ENCODE peak calls at places on chromosomes 11 and 22, in nine cellular contexts. One of them, this sample, is unnamed.

GRCh38 chr11:74278721-74279148 is 32.7 kb downstream of the P4HA3 start:
- DNase-seq in PC-3: peak
- DNase-seq in neural progenitor cell: no peak
- DNase-seq in upper lobe of left lung: no peak
- DNase-seq in sigmoid colon: peak
- DNase-seq in fibroblast of lung: peak
- DNase-seq in heart right ventricle: peak
- DNase-seq in ovary: peak
- DNase-seq in AG04450: peak
- DNase-seq in this sample: no peak

GRCh38 chr11:64390558-64390957 is 31.6 kb downstream of the RPS6KA4 start:
- DNase-seq in sigmoid colon: no peak
- DNase-seq in neural progenitor cell: no peak
- DNase-seq in fibroblast of lung: no peak
- DNase-seq in AG04450: no peak
- DNase-seq in PC-3: no peak
- DNase-seq in heart right ventricle: no peak
- DNase-seq in ovary: no peak
- DNase-seq in upper lobe of left lung: no peak
- DNase-seq in this sample: no peak

GRCh38 chr11:82718307-82718706 is 15.4 kb downstream of the FAM181B start:
- DNase-seq in upper lobe of left lung: no peak
- DNase-seq in heart right ventricle: no peak
- DNase-seq in neural progenitor cell: peak
- DNase-seq in fibroblast of lung: peak
- DNase-seq in sigmoid colon: no peak
- DNase-seq in PC-3: peak
- DNase-seq in ovary: no peak
- DNase-seq in AG04450: peak
- DNase-seq in this sample: peak

GRCh38 chr11:64801591-64802369 is 1.2 kb downstream of the MAP4K2 start:
- DNase-seq in AG04450: no peak
- DNase-seq in heart right ventricle: no peak
- DNase-seq in PC-3: no peak
- DNase-seq in fibroblast of lung: no peak
- DNase-seq in sigmoid colon: peak
- DNase-seq in neural progenitor cell: no peak
- DNase-seq in ovary: peak
- DNase-seq in upper lobe of left lung: no peak
- DNase-seq in this sample: no peak

GRCh38 chr11:117171007-117171647 is 7.4 kb upstream of the SIDT2 start:
- DNase-seq in upper lobe of left lung: no peak
- DNase-seq in neural progenitor cell: no peak
- DNase-seq in PC-3: no peak
- DNase-seq in ovary: no peak
- DNase-seq in heart right ventricle: no peak
- DNase-seq in AG04450: no peak
- DNase-seq in sigmoid colon: no peak
- DNase-seq in fibroblast of lung: no peak
- DNase-seq in this sample: no peak

GRCh38 chr22:41619979-41620645 is 731 bp downstream of the DESI1 start:
- DNase-seq in PC-3: peak
- DNase-seq in upper lobe of left lung: peak
- DNase-seq in fibroblast of lung: no peak
- DNase-seq in sigmoid colon: peak
- DNase-seq in neural progenitor cell: peak
- DNase-seq in heart right ventricle: peak
- DNase-seq in ovary: peak
- DNase-seq in AG04450: no peak
- DNase-seq in this sample: peak

GRCh38 chr11:113828186-113828585 is 47.2 kb downstream of the USP28 start:
- DNase-seq in fibroblast of lung: no peak
- DNase-seq in sigmoid colon: no peak
- DNase-seq in heart right ventricle: no peak
- DNase-seq in PC-3: no peak
- DNase-seq in upper lobe of left lung: no peak
- DNase-seq in AG04450: no peak
- DNase-seq in ovary: no peak
- DNase-seq in neural progenitor cell: no peak
- DNase-seq in this sample: no peak

GRCh38 chr11:28176231-28176853 is 68.2 kb downstream of the METTL15 start:
- DNase-seq in heart right ventricle: no peak
- DNase-seq in fibroblast of lung: peak
- DNase-seq in AG04450: no peak
- DNase-seq in sigmoid colon: no peak
- DNase-seq in PC-3: peak
- DNase-seq in upper lobe of left lung: no peak
- DNase-seq in neural progenitor cell: no peak
- DNase-seq in ovary: no peak
- DNase-seq in this sample: no peak

GRCh38 chr22:46289244-46289891 is 7.3 kb upstream of the GTSE1 start:
- DNase-seq in AG04450: no peak
- DNase-seq in PC-3: no peak
- DNase-seq in fibroblast of lung: no peak
- DNase-seq in sigmoid colon: no peak
- DNase-seq in neural progenitor cell: no peak
- DNase-seq in ovary: no peak
- DNase-seq in heart right ventricle: no peak
- DNase-seq in upper lobe of left lung: no peak
- DNase-seq in this sample: no peak

GRCh38 chr22:46288846-46289243 is 7.8 kb upstream of the GTSE1 start:
- DNase-seq in sigmoid colon: no peak
- DNase-seq in neural progenitor cell: no peak
- DNase-seq in ovary: no peak
- DNase-seq in upper lobe of left lung: no peak
- DNase-seq in heart right ventricle: no peak
- DNase-seq in fibroblast of lung: no peak
- DNase-seq in AG04450: no peak
- DNase-seq in PC-3: no peak
- DNase-seq in this sample: no peak

GRCh38 chr22:46287873-46288751 is 8.6 kb upstream of the GTSE1 start:
- DNase-seq in AG04450: no peak
- DNase-seq in sigmoid colon: no peak
- DNase-seq in PC-3: no peak
- DNase-seq in heart right ventricle: peak
- DNase-seq in upper lobe of left lung: peak
- DNase-seq in neural progenitor cell: no peak
- DNase-seq in fibroblast of lung: no peak
- DNase-seq in ovary: no peak
- DNase-seq in this sample: no peak

GRCh38 chr22:46286006-46286405 is 10.7 kb upstream of the GTSE1 start:
- DNase-seq in AG04450: no peak
- DNase-seq in sigmoid colon: no peak
- DNase-seq in heart right ventricle: no peak
- DNase-seq in fibroblast of lung: no peak
- DNase-seq in ovary: no peak
- DNase-seq in PC-3: no peak
- DNase-seq in upper lobe of left lung: no peak
- DNase-seq in neural progenitor cell: no peak
- DNase-seq in this sample: no peak

GRCh38 chr22:46286941-46287872 is 9.5 kb upstream of the GTSE1 start:
- DNase-seq in upper lobe of left lung: no peak
- DNase-seq in PC-3: no peak
- DNase-seq in sigmoid colon: no peak
- DNase-seq in AG04450: no peak
- DNase-seq in neural progenitor cell: no peak
- DNase-seq in ovary: no peak
- DNase-seq in heart right ventricle: no peak
- DNase-seq in fibroblast of lung: no peak
- DNase-seq in this sample: no peak
- H3K4me3 ChIP-seq in upper lobe of left lung: no peak
- H3K4me3 ChIP-seq in PC-3: no peak
- H3K4me3 ChIP-seq in sigmoid colon: no peak
- H3K4me3 ChIP-seq in AG04450: no peak
- H3K4me3 ChIP-seq in neural progenitor cell: no peak
- H3K4me3 ChIP-seq in ovary: no peak
- H3K4me3 ChIP-seq in heart right ventricle: no peak
- H3K4me3 ChIP-seq in fibroblast of lung: no peak
- H3K4me3 ChIP-seq in this sample: no peak

DNA sequence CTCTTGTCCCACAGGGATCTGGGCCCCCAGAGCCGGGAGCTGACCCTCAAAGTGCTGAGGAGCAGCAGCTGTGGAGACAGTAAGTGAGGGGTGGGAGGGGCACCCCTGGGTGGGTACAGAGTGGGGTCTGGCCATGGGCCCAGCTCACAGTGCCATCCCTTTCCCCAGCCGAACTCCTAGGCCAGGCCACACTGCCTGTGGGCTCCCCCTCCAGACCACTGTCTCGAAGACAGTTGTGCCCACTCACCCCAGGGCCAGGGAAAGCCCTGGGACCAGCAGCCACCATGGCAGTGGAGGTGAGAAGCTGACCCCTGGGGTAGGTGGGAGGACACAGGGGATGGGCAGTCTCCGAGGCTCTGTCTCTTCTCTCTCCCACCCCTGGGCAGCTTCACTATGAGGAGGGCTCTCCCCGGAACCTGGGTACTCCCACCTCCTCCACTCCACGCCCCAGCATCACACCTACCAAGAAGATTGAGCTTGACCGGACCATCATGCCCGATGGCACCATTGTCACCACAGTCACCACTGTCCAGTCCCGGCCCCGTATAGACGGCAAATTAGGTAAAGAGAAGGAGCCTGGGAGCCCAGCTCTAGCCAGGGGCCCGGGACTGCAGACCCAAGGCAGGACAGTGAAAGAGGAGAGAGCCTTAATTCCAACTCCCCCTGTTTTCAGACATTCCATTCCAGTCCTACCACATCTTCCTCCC is 5.3 kb downstream of the C2CD2L start:
- DNase-seq in neural progenitor cell: no peak
- DNase-seq in upper lobe of left lung: no peak
- DNase-seq in AG04450: no peak
- DNase-seq in ovary: no peak
- DNase-seq in PC-3: no peak
- DNase-seq in fibroblast of lung: no peak
- DNase-seq in sigmoid colon: no peak
- DNase-seq in heart right ventricle: no peak
- DNase-seq in this sample: no peak
- H3K27ac ChIP-seq in neural progenitor cell: no peak
- H3K27ac ChIP-seq in upper lobe of left lung: no peak
- H3K27ac ChIP-seq in AG04450: no peak
- H3K27ac ChIP-seq in ovary: no peak
- H3K27ac ChIP-seq in PC-3: no peak
- H3K27ac ChIP-seq in fibroblast of lung: no peak
- H3K27ac ChIP-seq in sigmoid colon: no peak
- H3K27ac ChIP-seq in heart right ventricle: no peak
- H3K27ac ChIP-seq in this sample: no peak

DNA sequence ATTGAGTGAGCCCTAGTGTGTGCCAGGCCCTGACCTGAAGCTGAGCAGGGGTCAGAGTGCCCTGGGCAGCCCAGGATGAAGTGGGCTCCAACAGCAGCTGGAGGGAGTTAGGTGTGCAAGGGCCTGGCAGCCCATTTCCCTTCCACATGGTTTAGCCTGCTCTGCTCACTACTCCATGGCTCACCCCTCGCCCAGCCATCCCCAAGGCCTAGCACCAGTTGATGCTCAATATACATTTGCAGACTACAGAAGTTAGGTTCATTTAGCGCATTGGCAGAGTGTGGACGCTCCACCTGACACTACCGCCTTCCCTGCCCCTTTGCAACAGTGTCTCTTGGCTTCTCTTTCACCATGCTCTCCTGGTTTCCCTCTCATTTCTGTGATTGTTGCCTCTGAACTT is 3.8 kb downstream of the ATG16L2 start:
- DNase-seq in fibroblast of lung: no peak
- DNase-seq in AG04450: no peak
- DNase-seq in neural progenitor cell: no peak
- DNase-seq in sigmoid colon: no peak
- DNase-seq in upper lobe of left lung: no peak
- DNase-seq in ovary: no peak
- DNase-seq in heart right ventricle: no peak
- DNase-seq in PC-3: no peak
- DNase-seq in this sample: no peak
- TF ChIP-seq CTCF in fibroblast of lung: no peak
- TF ChIP-seq CTCF in AG04450: no peak
- TF ChIP-seq CTCF in neural progenitor cell: no peak
- TF ChIP-seq CTCF in sigmoid colon: no peak
- TF ChIP-seq CTCF in upper lobe of left lung: no peak
- TF ChIP-seq CTCF in ovary: no peak
- TF ChIP-seq CTCF in heart right ventricle: no peak
- TF ChIP-seq CTCF in PC-3: no peak
- TF ChIP-seq CTCF in this sample: no peak

GRCh38 chr22:39315389-39315788 is 4.0 kb downstream of the RPL3 start:
- DNase-seq in heart right ventricle: no peak
- DNase-seq in sigmoid colon: no peak
- DNase-seq in neural progenitor cell: no peak
- DNase-seq in PC-3: no peak
- DNase-seq in ovary: no peak
- DNase-seq in upper lobe of left lung: no peak
- DNase-seq in fibroblast of lung: no peak
- DNase-seq in AG04450: no peak
- DNase-seq in this sample: no peak

GRCh38 chr22:39316440-39317083 is 2.9 kb downstream of the RPL3 start:
- DNase-seq in heart right ventricle: peak
- DNase-seq in AG04450: peak
- DNase-seq in neural progenitor cell: peak
- DNase-seq in PC-3: peak
- DNase-seq in sigmoid colon: peak
- DNase-seq in ovary: peak
- DNase-seq in upper lobe of left lung: peak
- DNase-seq in fibroblast of lung: peak
- DNase-seq in this sample: peak

GRCh38 chr22:39313258-39314001 is 6.0 kb downstream of the RPL3 start:
- DNase-seq in PC-3: no peak
- DNase-seq in ovary: no peak
- DNase-seq in AG04450: no peak
- DNase-seq in upper lobe of left lung: no peak
- DNase-seq in fibroblast of lung: no peak
- DNase-seq in sigmoid colon: no peak
- DNase-seq in heart right ventricle: no peak
- DNase-seq in neural progenitor cell: no peak
- DNase-seq in this sample: no peak

GRCh38 chr22:39312410-39312809 is 7.0 kb downstream of the RPL3 start:
- DNase-seq in PC-3: no peak
- DNase-seq in sigmoid colon: no peak
- DNase-seq in ovary: no peak
- DNase-seq in upper lobe of left lung: no peak
- DNase-seq in AG04450: no peak
- DNase-seq in heart right ventricle: no peak
- DNase-seq in neural progenitor cell: no peak
- DNase-seq in fibroblast of lung: no peak
- DNase-seq in this sample: no peak

DNA sequence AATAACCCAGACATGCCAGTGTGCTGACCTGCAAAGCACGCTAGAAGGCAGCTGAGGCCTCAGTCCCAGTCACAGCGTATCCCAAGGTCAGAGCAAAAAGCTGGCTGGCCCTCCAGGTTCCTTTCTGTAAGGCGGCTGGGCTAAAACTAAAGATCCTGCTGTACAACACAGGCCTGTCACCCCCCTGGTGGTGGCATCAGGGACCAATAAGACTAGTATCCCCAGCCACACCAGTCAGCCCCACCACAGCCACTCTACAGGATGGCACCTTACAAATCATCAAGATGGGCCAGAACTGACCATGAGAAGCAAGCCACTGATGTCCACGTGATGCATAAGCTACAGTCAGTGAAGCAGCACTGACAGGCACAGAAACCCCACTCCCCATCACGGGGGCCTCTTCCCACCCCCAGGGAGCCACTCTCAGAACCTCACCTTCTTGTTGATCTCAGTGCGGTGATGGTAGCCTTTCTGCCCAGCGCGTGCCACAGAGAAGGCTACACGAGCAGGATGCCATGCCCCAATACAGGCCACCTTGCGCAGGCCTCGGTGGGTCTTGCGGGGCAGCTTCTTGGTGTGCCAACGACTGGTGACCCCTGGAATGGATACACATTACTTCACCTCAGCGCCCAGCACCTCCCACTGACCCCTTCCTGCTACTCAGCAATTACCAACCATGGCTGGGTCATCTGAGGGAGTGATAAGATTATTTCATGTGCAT is 5.0 kb downstream of the RPL3 start:
- DNase-seq in AG04450: no peak
- DNase-seq in heart right ventricle: no peak
- DNase-seq in ovary: no peak
- DNase-seq in PC-3: no peak
- DNase-seq in upper lobe of left lung: no peak
- DNase-seq in fibroblast of lung: no peak
- DNase-seq in sigmoid colon: no peak
- DNase-seq in neural progenitor cell: no peak
- DNase-seq in this sample: no peak
- H3K4me3 ChIP-seq in AG04450: peak
- H3K4me3 ChIP-seq in heart right ventricle: no peak
- H3K4me3 ChIP-seq in ovary: no peak
- H3K4me3 ChIP-seq in PC-3: no peak
- H3K4me3 ChIP-seq in upper lobe of left lung: no peak
- H3K4me3 ChIP-seq in fibroblast of lung: no peak
- H3K4me3 ChIP-seq in sigmoid colon: no peak
- H3K4me3 ChIP-seq in neural progenitor cell: no peak
- H3K4me3 ChIP-seq in this sample: no peak

This sample was measured in thyroid gland.